ENCODE peak calls at places on chromosomes 3 and 15, in six cellular contexts. E is psoas muscle, X is neural progenitor cell, F is aorta, T is right lobe of liver, H is HepG2. V is an unnamed sample. For H3K36me3, the result is how much of the 10 kb centered on the place peaks cover.

GRCh38 chr15:57994468-57995154 is 70.9 kb downstream of the ALDH1A2 start:
- DNase-seq in X (no peak), F (no peak), T (no peak), H (no peak), E (no peak), V (no peak)

GRCh38 chr15:34809186-34809585 is 13.8 kb upstream of the ACTC1 start:
- DNase-seq in T (no peak), X (no peak), H (no peak), F (no peak), E (no peak), V (no peak)

GRCh38 chr15:31364301-31365031 is 37.8 kb downstream of the KLF13 start:
- DNase-seq in H (no peak), T (no peak), X (peak), F (no peak), E (peak), V (no peak)

GRCh38 chr15:76903251-76903681 is 1.9 kb downstream of the SCAPER start:
- DNase-seq in X (peak), H (peak), E (no peak), F (no peak), T (no peak), V (peak)

GRCh38 chr3:190615607-190616006 is 101.7 kb downstream of the IL1RAP start:
- DNase-seq in F (no peak), E (no peak), H (peak), T (no peak), X (no peak), V (no peak)

GRCh38 chr3:47782538-47783308 is 1.0 kb upstream of the SMARCC1 start:
- DNase-seq in H (no peak), F (no peak), E (no peak), T (no peak), X (no peak), V (no peak)

GRCh38 chr3:127037971-127038446 is 55.1 kb downstream of the PLXNA1 start:
- DNase-seq in E (peak), H (no peak), F (peak), X (no peak), T (no peak), V (peak)

GRCh38 chr3:102089904-102090492 is 240.7 kb downstream of the NFKBIZ start:
- DNase-seq in H (no peak), X (peak), T (no peak), F (no peak), E (no peak), V (no peak)

GRCh38 chr3:29868702-29869101 is 587.8 kb downstream of the RBMS3 start:
- DNase-seq in T (no peak), E (no peak), F (no peak), X (no peak), H (no peak), V (no peak)

GRCh38 chr15:85763157-85763556 is 31.6 kb downstream of the KLHL25 start:
- DNase-seq in T (no peak), X (no peak), H (no peak), F (no peak), E (peak), V (no peak)

GRCh38 chr15:44794072-44794471 is 57.7 kb downstream of the TRIM69 start:
- DNase-seq in X (no peak), F (no peak), H (no peak), T (no peak), E (no peak), V (no peak)

GRCh38 chr15:75649045-75649761 is 1.5 kb downstream of the SNX33 start:
- DNase-seq in E (no peak), F (no peak), X (no peak), H (no peak), T (no peak), V (no peak)
- H3K4me3 ChIP-seq in E (peak), F (peak), X (peak), H (peak), T (peak), V (peak)

GRCh38 chr15:88907111-88907510 is 6.1 kb downstream of the MFGE8 start:
- DNase-seq in F (no peak), T (no peak), E (no peak), H (no peak), X (no peak), V (peak)

GRCh38 chr15:88905576-88905975 is 7.6 kb downstream of the MFGE8 start:
- DNase-seq in F (no peak), T (no peak), E (no peak), X (no peak), H (no peak), V (peak)

GRCh38 chr15:88906551-88906950 is 6.6 kb downstream of the MFGE8 start:
- DNase-seq in H (no peak), F (no peak), X (no peak), E (no peak), T (no peak), V (peak)

GRCh38 chr15:88904808-88905327 is 8.3 kb downstream of the MFGE8 start:
- DNase-seq in F (peak), E (peak), X (peak), T (peak), H (peak), V (peak)

DNA sequence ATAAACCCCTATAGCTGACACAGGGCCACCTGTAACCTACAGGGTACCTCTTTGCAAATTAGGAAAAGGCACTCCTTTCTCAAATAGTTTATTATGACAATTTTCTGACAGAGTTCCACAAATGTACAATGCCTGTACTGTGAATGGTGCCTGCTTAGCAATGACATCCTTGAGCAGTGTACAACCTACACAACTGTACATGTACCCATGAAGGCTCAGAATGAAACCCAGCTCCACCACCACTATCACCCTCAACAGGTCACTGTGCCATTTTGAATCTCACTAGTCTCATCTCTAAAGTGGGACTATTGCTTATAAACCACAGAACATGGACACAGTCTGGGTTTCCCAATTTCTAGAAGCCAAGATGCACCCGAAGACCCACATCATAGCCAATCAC is 7.0 kb downstream of the MFGE8 start:
- DNase-seq in E (no peak), X (no peak), H (no peak), F (no peak), T (no peak), V (no peak)
- H3K36me3 ChIP-seq in E (under half), X (under half), H (under half), F (under half), T (under half), V (half or more)

DNA sequence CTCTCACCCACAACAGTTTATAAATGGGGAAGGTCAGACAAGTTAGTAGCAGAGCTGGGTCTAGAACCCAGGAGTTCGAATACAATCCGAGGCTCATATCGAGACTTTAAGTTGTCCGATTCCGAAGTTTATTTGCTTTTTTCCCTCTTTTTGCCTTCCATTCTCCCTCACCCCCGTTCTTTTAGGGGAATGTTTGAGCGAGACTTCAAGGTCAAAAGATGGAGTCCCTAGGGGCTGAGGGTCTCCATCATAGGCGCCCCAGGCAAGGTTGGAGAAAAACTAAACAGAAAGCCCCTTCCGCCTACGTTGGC is 7.2 kb downstream of the BCL6 start:
- DNase-seq in X (no peak), T (no peak), E (no peak), F (no peak), H (no peak), V (no peak)
- H3K4me3 ChIP-seq in X (peak), T (peak), E (peak), F (peak), H (peak), V (peak)

GRCh38 chr3:66386925-66387650 is 113.7 kb downstream of the LRIG1 start:
- DNase-seq in X (no peak), F (no peak), T (no peak), H (no peak), E (no peak), V (no peak)
- H3K36me3 ChIP-seq in X (under half), F (under half), T (under half), H (half or more), E (under half), V (under half)

GRCh38 chr3:129601713-129602112 is 4.8 kb downstream of the PLXND1 start:
- DNase-seq in H (no peak), T (no peak), F (no peak), X (no peak), E (no peak), V (no peak)

GRCh38 chr3:129603561-129603942 is 2.9 kb downstream of the PLXND1 start:
- DNase-seq in F (no peak), T (no peak), E (no peak), H (no peak), X (no peak), V (no peak)

GRCh38 chr3:129600348-129600747 is 6.1 kb downstream of the PLXND1 start:
- DNase-seq in H (no peak), F (no peak), X (no peak), T (no peak), E (no peak), V (no peak)

GRCh38 chr3:129602730-129603560 is 3.5 kb downstream of the PLXND1 start:
- DNase-seq in F (peak), E (peak), H (peak), T (peak), X (peak), V (peak)

GRCh38 chr3:129602309-129602708 is 4.2 kb downstream of the PLXND1 start:
- DNase-seq in X (peak), H (no peak), E (no peak), T (no peak), F (no peak), V (peak)
- H3K4me3 ChIP-seq in X (no peak), H (peak), E (peak), T (no peak), F (no peak), V (no peak)

DNA sequence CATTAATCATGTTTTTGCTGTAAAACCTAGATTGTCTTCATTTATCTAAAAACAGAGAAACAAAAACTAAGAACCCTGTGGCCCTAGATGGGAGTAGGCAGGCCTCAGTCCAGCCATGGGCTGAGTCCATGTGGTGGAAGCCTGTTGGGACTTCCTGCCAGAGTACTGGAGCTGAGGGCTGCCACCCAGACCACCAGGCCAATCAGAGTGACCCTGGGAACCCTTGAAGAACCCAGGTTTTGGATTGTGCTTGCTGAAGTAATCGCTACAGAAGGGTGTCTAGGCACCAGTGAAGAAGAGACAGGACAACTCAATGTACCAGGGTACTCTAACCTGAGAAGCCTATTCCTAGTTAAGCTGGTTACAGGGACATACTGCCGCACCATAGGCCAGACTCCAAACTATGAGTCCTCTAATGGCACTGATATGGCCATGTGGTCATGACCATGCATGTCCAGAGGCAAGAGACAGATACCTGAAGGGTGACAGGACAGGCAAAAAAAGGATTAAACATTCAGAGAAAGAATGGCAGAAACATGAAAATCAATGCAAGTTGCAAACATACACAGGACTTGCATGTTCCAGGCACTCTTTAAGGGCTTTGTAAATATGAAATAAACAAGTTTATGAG is 12.9 kb downstream of the CSRNP1 start:
- DNase-seq in H (no peak), T (no peak), F (no peak), X (no peak), E (no peak), V (peak)
- H3K36me3 ChIP-seq in H (under half), T (under half), F (under half), X (under half), E (under half), V (under half)

GRCh38 chr3:149654188-149654601 is 3.6 kb downstream of the WWTR1 start:
- DNase-seq in E (no peak), H (no peak), X (no peak), F (no peak), T (no peak), V (no peak)
- H3K4me3 ChIP-seq in E (peak), H (peak), X (no peak), F (peak), T (no peak), V (no peak)

GRCh38 chr3:98797905-98798304 is 34.8 kb downstream of the ST3GAL6 start:
- DNase-seq in T (no peak), E (no peak), H (no peak), F (no peak), X (no peak), V (no peak)
- H3K36me3 ChIP-seq in T (under half), E (under half), H (under half), F (under half), X (under half), V (under half)